ENCODE peak calls at places on chromosomes 13 and 19, in six cellular contexts. B is astrocyte of the hippocampus, M is C1 segment of cervical spinal cord, O is substantia nigra, S is heart right ventricle, Y is GM04503. X is an unnamed sample.

GRCh38 chr13:43905435-43906031 is 25.8 kb downstream of the LACC1 start:
- DNase-seq in S (no peak), Y (no peak), B (peak), M (no peak), O (no peak), X (peak)

GRCh38 chr13:36431204-36432105 is 840 bp upstream of the CCNA1 start:
- DNase-seq in S (peak), B (peak), Y (no peak), O (no peak), M (no peak), X (no peak)

GRCh38 chr13:103634066-103634465 is 567.8 kb upstream of the SLC10A2 start:
- DNase-seq in O (no peak), M (no peak), S (no peak), Y (no peak), B (no peak), X (no peak)

GRCh38 chr13:76148926-76149325 is 512.8 kb downstream of the LMO7 start:
- DNase-seq in Y (peak), B (peak), M (no peak), S (no peak), O (no peak), X (no peak)

GRCh38 chr13:99854376-99854775 is 117.2 kb downstream of the ZIC5 start:
- DNase-seq in M (no peak), S (no peak), Y (no peak), O (no peak), B (no peak), X (no peak)

GRCh38 chr19:47561440-47562045 is 11.4 kb downstream of the ZNF541 start:
- DNase-seq in M (no peak), S (no peak), O (no peak), Y (no peak), B (peak), X (no peak)

GRCh38 chr19:53647350-53647749 is 15.6 kb downstream of the DPRX start:
- DNase-seq in B (no peak), Y (no peak), S (no peak), M (no peak), O (no peak), X (no peak)

GRCh38 chr13:93698016-93698613 is 471.5 kb downstream of the GPC6 start:
- DNase-seq in O (no peak), S (no peak), Y (no peak), B (peak), M (no peak), X (no peak)

GRCh38 chr19:1864480-1865171 is 1.2 kb upstream of the KLF16 start:
- DNase-seq in Y (no peak), S (peak), M (peak), B (peak), O (peak), X (peak)

GRCh38 chr13:28601581-28601980 is 57.3 kb upstream of the POMP start:
- DNase-seq in B (no peak), M (no peak), O (no peak), S (no peak), Y (no peak), X (no peak)

GRCh38 chr19:47682939-47683338 is 30.3 kb upstream of the EHD2 start:
- DNase-seq in O (no peak), M (no peak), Y (no peak), S (no peak), B (peak), X (no peak)

GRCh38 chr13:103287659-103288058 is 221.4 kb upstream of the SLC10A2 start:
- DNase-seq in S (no peak), O (no peak), B (peak), Y (no peak), M (no peak), X (no peak)

GRCh38 chr13:34250151-34250550 is 432.2 kb downstream of the RFC3 start:
- DNase-seq in Y (no peak), O (no peak), S (no peak), M (no peak), B (peak), X (no peak)

GRCh38 chr19:51368366-51369282 is at the start of gene CLDND2:
- DNase-seq in Y (no peak), M (peak), S (no peak), O (no peak), B (no peak), X (peak)

GRCh38 chr19:2523630-2524311 is 47.8 kb downstream of the GADD45B start:
- DNase-seq in Y (peak), S (no peak), M (no peak), O (no peak), B (peak), X (no peak)

GRCh38 chr13:111324736-111325135 is 4.3 kb downstream of the TEX29 start:
- DNase-seq in M (no peak), Y (no peak), S (no peak), O (no peak), B (no peak), X (no peak)

GRCh38 chr19:43634877-43635560 is 4.6 kb downstream of the CADM4 start:
- DNase-seq in M (peak), Y (no peak), O (peak), B (peak), S (no peak), X (peak)

GRCh38 chr19:19039901-19040300 is 6.5 kb downstream of the ARMC6 start:
- DNase-seq in B (no peak), S (no peak), Y (no peak), O (no peak), M (no peak), X (no peak)

GRCh38 chr13:80430561-80430960 is 89.6 kb upstream of the SPRY2 start:
- DNase-seq in O (no peak), B (no peak), M (no peak), Y (no peak), S (no peak), X (no peak)

GRCh38 chr13:35818577-35819165 is 312.5 kb downstream of the DCLK1 start:
- DNase-seq in B (peak), O (no peak), M (no peak), S (no peak), Y (peak), X (no peak)

GRCh38 chr19:49592486-49593232 is 1.7 kb downstream of the PRR12 start:
- DNase-seq in B (peak), M (no peak), O (no peak), S (no peak), Y (no peak), X (peak)

GRCh38 chr19:14715841-14716240 is 26.0 kb downstream of the ZNF333 start:
- DNase-seq in Y (no peak), B (no peak), O (no peak), S (no peak), M (no peak), X (peak)

GRCh38 chr13:44825951-44826350 is 163.3 kb downstream of the NUFIP1 start:
- DNase-seq in O (no peak), S (no peak), B (no peak), M (no peak), Y (no peak), X (no peak)

GRCh38 chr13:74206061-74206561 is 71.9 kb upstream of the KLF12 start:
- DNase-seq in B (peak), S (no peak), M (no peak), O (no peak), Y (peak), X (no peak)

GRCh38 chr13:110942248-110942981 is 27.5 kb upstream of the ANKRD10 start:
- DNase-seq in B (peak), S (no peak), O (no peak), M (no peak), Y (no peak), X (no peak)

GRCh38 chr13:43786766-43787517 is at the start of gene ENOX1:
- DNase-seq in M (peak), Y (no peak), B (peak), S (peak), O (peak), X (peak)

GRCh38 chr13:22061371-22061805 is 390.5 kb downstream of the FGF9 start:
- DNase-seq in B (no peak), O (no peak), Y (no peak), M (no peak), S (no peak), X (peak)

GRCh38 chr19:34733266-34733825 is 697 bp upstream of the ZNF181 start:
- DNase-seq in B (no peak), O (peak), Y (no peak), S (no peak), M (no peak), X (no peak)

GRCh38 chr13:100724568-100724967 is 50.0 kb upstream of the TMTC4 start:
- DNase-seq in B (no peak), M (no peak), Y (no peak), S (no peak), O (no peak), X (no peak)

GRCh38 chr19:45424191-45425058 is 708 bp upstream of the ERCC1 start:
- DNase-seq in S (peak), M (peak), Y (peak), B (peak), O (peak), X (peak)

GRCh38 chr19:8253678-8254077 is 44.5 kb downstream of the CERS4 start:
- DNase-seq in S (no peak), Y (no peak), M (no peak), B (no peak), O (no peak), X (no peak)

GRCh38 chr13:105990256-105990958 is 545.1 kb downstream of the EFNB2 start:
- DNase-seq in M (no peak), S (no peak), Y (no peak), O (no peak), B (no peak), X (no peak)

GRCh38 chr19:47675859-47676258 is 37.4 kb upstream of the EHD2 start:
- DNase-seq in M (no peak), O (no peak), Y (no peak), B (no peak), S (no peak), X (no peak)

GRCh38 chr13:48403151-48403631 is 9.7 kb downstream of the LPAR6 start:
- DNase-seq in B (no peak), M (no peak), S (no peak), O (no peak), Y (no peak), X (no peak)

GRCh38 chr13:21101865-21102576 is 40.6 kb upstream of the LATS2 start:
- DNase-seq in S (no peak), M (no peak), O (no peak), B (no peak), Y (no peak), X (no peak)

GRCh38 chr19:31312004-31312403 is 37.2 kb downstream of the TSHZ3 start:
- DNase-seq in S (no peak), O (no peak), B (peak), M (no peak), Y (peak), X (no peak)

GRCh38 chr13:101178394-101178793 is 237.9 kb downstream of the NALCN start:
- DNase-seq in Y (no peak), O (no peak), S (no peak), B (no peak), M (no peak), X (no peak)

GRCh38 chr13:97223711-97224461 is 1.8 kb downstream of the MBNL2 start:
- DNase-seq in M (peak), Y (peak), S (peak), O (peak), B (peak), X (peak)